ENCODE peak calls at places on chromosomes 4 and X, in five cellular contexts. V, G, B, R and O are unnamed samples.

GRCh38 chr4:183765121-183765990 is 106.3 kb downstream of the TRAPPC11 start:
- DNase-seq in V (no peak), G (no peak), B (no peak), R (no peak), O (no peak)

GRCh38 chr4:850323-850945 is 24.5 kb upstream of the CPLX1 start:
- DNase-seq in V (no peak), G (no peak), B (no peak), R (no peak), O (no peak)

GRCh38 chr4:24675723-24676122 is 91.4 kb upstream of the DHX15 start:
- DNase-seq in V (no peak), G (no peak), B (no peak), R (no peak), O (no peak)

GRCh38 chrX:115503099-115503498 is 57.9 kb upstream of the PLS3 start:
- DNase-seq in V (no peak), G (no peak), B (no peak), R (no peak), O (no peak)

GRCh38 chr4:128298129-128298758 is 10.6 kb upstream of the PGRMC2 start:
- DNase-seq in V (no peak), G (no peak), B (no peak), R (no peak), O (no peak)

GRCh38 chr4:71184195-71184781 is 154.5 kb upstream of the SLC4A4 start:
- DNase-seq in V (peak), G (peak), B (peak), R (peak), O (peak)

GRCh38 chrX:110167952-110168451 is 149.9 kb downstream of the AMMECR1 start:
- DNase-seq in V (no peak), G (no peak), B (peak), R (peak), O (peak)

GRCh38 chrX:53594354-53594753 is 92.2 kb downstream of the HUWE1 start:
- DNase-seq in V (no peak), G (no peak), B (peak), R (no peak), O (no peak)

GRCh38 chr4:109332926-109333464 is 30.5 kb upstream of the COL25A1 start:
- DNase-seq in V (no peak), G (no peak), B (no peak), R (no peak), O (peak)

GRCh38 chrX:14022019-14022418 is 7.7 kb downstream of the GEMIN8 start:
- DNase-seq in V (no peak), G (no peak), B (no peak), R (no peak), O (no peak)